ENCODE peak calls at places on chromosome 22, in nine cellular contexts. One of them, this sample, is unnamed.

GRCh38 chr22:32926600-32926999 is 125.1 kb downstream of the TIMP3 start:
- DNase-seq in upper lobe of left lung: no peak
- DNase-seq in fibroblast of the aortic adventitia: peak
- DNase-seq in tibial nerve: no peak
- DNase-seq in A549: peak
- DNase-seq in HepG2: peak
- DNase-seq in fibroblast of mammary gland: peak
- DNase-seq in astrocyte of the spinal cord: peak
- DNase-seq in A673: peak
- DNase-seq in this sample: peak

GRCh38 chr22:24370426-24370825 is 57.0 kb upstream of the ADORA2A start:
- DNase-seq in upper lobe of left lung: no peak
- DNase-seq in fibroblast of the aortic adventitia: peak
- DNase-seq in tibial nerve: no peak
- DNase-seq in A549: no peak
- DNase-seq in HepG2: no peak
- DNase-seq in fibroblast of mammary gland: no peak
- DNase-seq in astrocyte of the spinal cord: no peak
- DNase-seq in A673: no peak
- DNase-seq in this sample: no peak

GRCh38 chr22:49044776-49045175 is 782.9 kb downstream of the BRD1 start:
- DNase-seq in upper lobe of left lung: peak
- DNase-seq in fibroblast of the aortic adventitia: no peak
- DNase-seq in tibial nerve: no peak
- DNase-seq in A549: no peak
- DNase-seq in HepG2: no peak
- DNase-seq in fibroblast of mammary gland: no peak
- DNase-seq in astrocyte of the spinal cord: no peak
- DNase-seq in A673: no peak
- DNase-seq in this sample: no peak

GRCh38 chr22:45638834-45639746 is 32.5 kb upstream of the ATXN10 start:
- DNase-seq in upper lobe of left lung: peak
- DNase-seq in fibroblast of the aortic adventitia: peak
- DNase-seq in tibial nerve: peak
- DNase-seq in A549: peak
- DNase-seq in HepG2: peak
- DNase-seq in fibroblast of mammary gland: peak
- DNase-seq in astrocyte of the spinal cord: peak
- DNase-seq in A673: no peak
- DNase-seq in this sample: peak

GRCh38 chr22:41408665-41409064 is 26.9 kb downstream of the TEF start:
- DNase-seq in upper lobe of left lung: no peak
- DNase-seq in fibroblast of the aortic adventitia: no peak
- DNase-seq in tibial nerve: no peak
- DNase-seq in A549: no peak
- DNase-seq in HepG2: no peak
- DNase-seq in fibroblast of mammary gland: no peak
- DNase-seq in astrocyte of the spinal cord: no peak
- DNase-seq in A673: no peak
- DNase-seq in this sample: no peak

GRCh38 chr22:30876925-30877553 is 91.5 kb downstream of the MORC2 start:
- DNase-seq in upper lobe of left lung: no peak
- DNase-seq in fibroblast of the aortic adventitia: peak
- DNase-seq in tibial nerve: no peak
- DNase-seq in A549: no peak
- DNase-seq in HepG2: no peak
- DNase-seq in fibroblast of mammary gland: peak
- DNase-seq in astrocyte of the spinal cord: peak
- DNase-seq in A673: peak
- DNase-seq in this sample: no peak

GRCh38 chr22:39997939-39998726 is 3.4 kb downstream of the FAM83F start:
- DNase-seq in upper lobe of left lung: no peak
- DNase-seq in fibroblast of the aortic adventitia: no peak
- DNase-seq in tibial nerve: no peak
- DNase-seq in A549: peak
- DNase-seq in HepG2: no peak
- DNase-seq in fibroblast of mammary gland: no peak
- DNase-seq in astrocyte of the spinal cord: peak
- DNase-seq in A673: no peak
- DNase-seq in this sample: peak

GRCh38 chr22:50184541-50185383 is 951 bp upstream of the TRABD start:
- DNase-seq in upper lobe of left lung: no peak
- DNase-seq in fibroblast of the aortic adventitia: no peak
- DNase-seq in tibial nerve: no peak
- DNase-seq in A549: no peak
- DNase-seq in HepG2: no peak
- DNase-seq in fibroblast of mammary gland: no peak
- DNase-seq in astrocyte of the spinal cord: no peak
- DNase-seq in A673: no peak
- DNase-seq in this sample: no peak

GRCh38 chr22:24235315-24235714 is 9.6 kb downstream of the GGT5 start:
- DNase-seq in upper lobe of left lung: no peak
- DNase-seq in fibroblast of the aortic adventitia: no peak
- DNase-seq in tibial nerve: no peak
- DNase-seq in A549: no peak
- DNase-seq in HepG2: no peak
- DNase-seq in fibroblast of mammary gland: no peak
- DNase-seq in astrocyte of the spinal cord: no peak
- DNase-seq in A673: no peak
- DNase-seq in this sample: no peak

GRCh38 chr22:28442951-28443876 is 236.4 kb downstream of the TTC28 start:
- DNase-seq in upper lobe of left lung: peak
- DNase-seq in fibroblast of the aortic adventitia: peak
- DNase-seq in tibial nerve: peak
- DNase-seq in A549: no peak
- DNase-seq in HepG2: peak
- DNase-seq in fibroblast of mammary gland: peak
- DNase-seq in astrocyte of the spinal cord: peak
- DNase-seq in A673: peak
- DNase-seq in this sample: peak

GRCh38 chr22:49363526-49364230 is 464.0 kb downstream of the BRD1 start:
- DNase-seq in upper lobe of left lung: no peak
- DNase-seq in fibroblast of the aortic adventitia: no peak
- DNase-seq in tibial nerve: no peak
- DNase-seq in A549: no peak
- DNase-seq in HepG2: no peak
- DNase-seq in fibroblast of mammary gland: no peak
- DNase-seq in astrocyte of the spinal cord: no peak
- DNase-seq in A673: no peak
- DNase-seq in this sample: no peak

GRCh38 chr22:47207387-47207786 is 444.9 kb downstream of the TBC1D22A start:
- DNase-seq in upper lobe of left lung: peak
- DNase-seq in fibroblast of the aortic adventitia: no peak
- DNase-seq in tibial nerve: no peak
- DNase-seq in A549: no peak
- DNase-seq in HepG2: no peak
- DNase-seq in fibroblast of mammary gland: no peak
- DNase-seq in astrocyte of the spinal cord: no peak
- DNase-seq in A673: no peak
- DNase-seq in this sample: no peak

GRCh38 chr22:44357962-44358553 is 45.3 kb upstream of the SHISAL1 start:
- DNase-seq in upper lobe of left lung: no peak
- DNase-seq in fibroblast of the aortic adventitia: peak
- DNase-seq in tibial nerve: no peak
- DNase-seq in A549: no peak
- DNase-seq in HepG2: no peak
- DNase-seq in fibroblast of mammary gland: no peak
- DNase-seq in astrocyte of the spinal cord: peak
- DNase-seq in A673: no peak
- DNase-seq in this sample: no peak

GRCh38 chr22:44355688-44356070 is 42.9 kb upstream of the SHISAL1 start:
- DNase-seq in upper lobe of left lung: no peak
- DNase-seq in fibroblast of the aortic adventitia: no peak
- DNase-seq in tibial nerve: no peak
- DNase-seq in A549: no peak
- DNase-seq in HepG2: no peak
- DNase-seq in fibroblast of mammary gland: no peak
- DNase-seq in astrocyte of the spinal cord: no peak
- DNase-seq in A673: no peak
- DNase-seq in this sample: no peak

GRCh38 chr22:44359496-44360110 is 46.9 kb upstream of the SHISAL1 start:
- DNase-seq in upper lobe of left lung: no peak
- DNase-seq in fibroblast of the aortic adventitia: no peak
- DNase-seq in tibial nerve: no peak
- DNase-seq in A549: no peak
- DNase-seq in HepG2: no peak
- DNase-seq in fibroblast of mammary gland: no peak
- DNase-seq in astrocyte of the spinal cord: no peak
- DNase-seq in A673: no peak
- DNase-seq in this sample: no peak

GRCh38 chr22:44358723-44359440 is 46.1 kb upstream of the SHISAL1 start:
- DNase-seq in upper lobe of left lung: no peak
- DNase-seq in fibroblast of the aortic adventitia: no peak
- DNase-seq in tibial nerve: no peak
- DNase-seq in A549: no peak
- DNase-seq in HepG2: no peak
- DNase-seq in fibroblast of mammary gland: no peak
- DNase-seq in astrocyte of the spinal cord: no peak
- DNase-seq in A673: no peak
- DNase-seq in this sample: no peak

DNA sequence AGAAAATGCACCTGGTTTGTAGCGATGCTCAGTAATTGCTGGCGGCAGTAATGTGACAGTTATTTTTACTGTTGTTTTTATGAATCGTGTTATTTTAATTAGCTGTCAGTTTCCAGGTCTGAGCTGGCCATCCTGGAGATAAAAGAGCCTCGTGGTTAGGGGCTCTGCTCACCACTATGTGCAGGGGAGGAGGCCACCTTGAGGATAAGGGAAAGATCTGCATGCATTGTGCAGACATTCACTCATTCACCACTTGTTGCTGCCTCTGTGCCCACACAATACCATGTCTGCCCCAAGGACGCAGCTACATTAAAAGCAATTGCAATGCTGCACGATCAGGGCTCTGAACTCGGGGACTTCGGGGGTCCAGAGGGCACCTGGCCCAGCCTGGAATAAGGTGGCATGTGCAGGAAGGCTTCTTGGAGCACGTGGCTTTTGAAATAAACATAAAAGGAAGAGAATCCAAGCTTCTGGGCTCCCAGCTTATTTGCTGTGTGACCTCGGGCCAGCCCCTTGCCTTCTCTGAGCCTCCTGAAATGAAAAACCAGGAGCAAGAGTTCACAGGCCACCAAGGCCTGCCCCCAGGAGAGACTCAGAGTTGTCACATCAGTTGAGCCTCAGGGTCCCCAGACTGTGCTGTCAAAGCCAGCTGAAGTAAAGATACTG is 44.7 kb upstream of the SHISAL1 start:
- DNase-seq in upper lobe of left lung: no peak
- DNase-seq in fibroblast of the aortic adventitia: no peak
- DNase-seq in tibial nerve: no peak
- DNase-seq in A549: no peak
- DNase-seq in HepG2: no peak
- DNase-seq in fibroblast of mammary gland: no peak
- DNase-seq in astrocyte of the spinal cord: no peak
- DNase-seq in A673: peak
- DNase-seq in this sample: no peak
- TF ChIP-seq CTCF in upper lobe of left lung: no peak
- TF ChIP-seq CTCF in fibroblast of the aortic adventitia: peak
- TF ChIP-seq CTCF in tibial nerve: no peak
- TF ChIP-seq CTCF in A549: no peak
- TF ChIP-seq CTCF in HepG2: no peak
- TF ChIP-seq CTCF in fibroblast of mammary gland: no peak
- TF ChIP-seq CTCF in astrocyte of the spinal cord: peak
- TF ChIP-seq CTCF in A673: peak
- TF ChIP-seq CTCF in this sample: no peak

GRCh38 chr22:22713416-22713815 is 69.0 kb downstream of the GGTLC2 start:
- DNase-seq in upper lobe of left lung: no peak
- DNase-seq in fibroblast of the aortic adventitia: no peak
- DNase-seq in tibial nerve: no peak
- DNase-seq in A549: no peak
- DNase-seq in HepG2: no peak
- DNase-seq in fibroblast of mammary gland: no peak
- DNase-seq in astrocyte of the spinal cord: no peak
- DNase-seq in A673: no peak
- DNase-seq in this sample: no peak
- H3K4me3 ChIP-seq in upper lobe of left lung: no peak
- H3K4me3 ChIP-seq in fibroblast of the aortic adventitia: no peak
- H3K4me3 ChIP-seq in tibial nerve: no peak
- H3K4me3 ChIP-seq in A549: no peak
- H3K4me3 ChIP-seq in HepG2: no peak
- H3K4me3 ChIP-seq in fibroblast of mammary gland: no peak
- H3K4me3 ChIP-seq in astrocyte of the spinal cord: no peak
- H3K4me3 ChIP-seq in A673: no peak
- H3K4me3 ChIP-seq in this sample: no peak

DNA sequence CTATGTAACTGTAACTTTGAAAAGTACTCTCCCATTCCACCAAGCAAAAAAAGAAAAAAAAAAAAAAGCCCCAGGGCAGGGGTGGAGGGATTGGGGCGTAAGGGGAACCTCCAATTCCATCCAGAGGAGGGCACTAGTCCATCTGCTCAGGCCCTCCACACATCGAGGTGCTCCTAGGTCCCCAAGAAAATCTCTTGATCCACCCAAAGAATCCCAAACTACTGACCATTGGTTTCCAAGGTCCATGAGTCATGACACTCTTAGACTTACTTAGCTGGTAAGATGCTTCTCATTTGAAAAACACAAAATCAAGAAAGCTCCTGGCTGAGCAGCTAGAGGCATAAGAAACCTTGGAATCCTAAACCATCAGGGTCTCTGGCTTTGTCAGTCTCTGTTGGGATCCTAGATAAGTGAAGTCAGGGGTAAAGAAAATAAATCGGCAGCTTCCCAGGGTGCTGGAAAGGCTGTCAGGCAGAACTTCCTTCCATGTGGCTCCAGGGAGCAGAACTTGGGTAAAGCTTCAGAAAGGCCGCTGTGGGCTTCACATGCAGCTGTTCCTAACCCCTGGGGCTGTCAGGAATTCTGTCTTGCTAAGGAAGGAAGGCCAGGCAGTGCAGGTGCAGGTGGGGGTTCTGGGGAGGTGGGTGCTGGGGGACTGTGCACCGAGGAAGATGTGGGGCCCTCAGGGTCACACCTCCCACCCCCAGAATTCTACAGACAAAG is 49.4 kb upstream of the ADA2 start:
- DNase-seq in upper lobe of left lung: no peak
- DNase-seq in fibroblast of the aortic adventitia: no peak
- DNase-seq in tibial nerve: no peak
- DNase-seq in A549: no peak
- DNase-seq in HepG2: no peak
- DNase-seq in fibroblast of mammary gland: no peak
- DNase-seq in astrocyte of the spinal cord: no peak
- DNase-seq in A673: peak
- DNase-seq in this sample: no peak
- TF ChIP-seq CTCF in upper lobe of left lung: no peak
- TF ChIP-seq CTCF in fibroblast of the aortic adventitia: no peak
- TF ChIP-seq CTCF in tibial nerve: no peak
- TF ChIP-seq CTCF in A549: no peak
- TF ChIP-seq CTCF in HepG2: no peak
- TF ChIP-seq CTCF in fibroblast of mammary gland: peak
- TF ChIP-seq CTCF in astrocyte of the spinal cord: peak
- TF ChIP-seq CTCF in A673: peak
- TF ChIP-seq CTCF in this sample: no peak

DNA sequence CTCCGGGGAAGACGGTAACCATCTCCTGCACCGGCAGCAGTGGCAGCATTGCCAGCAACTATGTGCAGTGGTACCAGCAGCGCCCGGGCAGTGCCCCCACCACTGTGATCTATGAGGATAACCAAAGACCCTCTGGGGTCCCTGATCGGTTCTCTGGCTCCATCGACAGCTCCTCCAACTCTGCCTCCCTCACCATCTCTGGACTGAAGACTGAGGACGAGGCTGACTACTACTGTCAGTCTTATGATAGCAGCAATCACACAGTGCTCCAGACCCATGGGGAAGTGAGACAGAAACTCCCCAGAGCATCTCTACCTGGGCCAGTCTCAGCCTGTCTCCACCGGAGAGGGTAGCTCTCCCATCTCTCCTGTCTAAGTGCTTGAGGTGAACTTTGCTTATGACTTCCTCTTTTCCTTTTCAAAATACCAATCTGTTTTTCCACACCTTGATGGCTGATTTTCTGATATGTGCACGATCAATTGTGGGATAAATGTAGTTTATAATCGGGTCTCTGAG is 48.5 kb upstream of the VPREB1 start:
- DNase-seq in upper lobe of left lung: no peak
- DNase-seq in fibroblast of the aortic adventitia: no peak
- DNase-seq in tibial nerve: no peak
- DNase-seq in A549: no peak
- DNase-seq in HepG2: no peak
- DNase-seq in fibroblast of mammary gland: no peak
- DNase-seq in astrocyte of the spinal cord: no peak
- DNase-seq in A673: no peak
- DNase-seq in this sample: no peak
- H3K4me3 ChIP-seq in upper lobe of left lung: no peak
- H3K4me3 ChIP-seq in fibroblast of the aortic adventitia: no peak
- H3K4me3 ChIP-seq in tibial nerve: no peak
- H3K4me3 ChIP-seq in A549: no peak
- H3K4me3 ChIP-seq in HepG2: no peak
- H3K4me3 ChIP-seq in fibroblast of mammary gland: no peak
- H3K4me3 ChIP-seq in astrocyte of the spinal cord: no peak
- H3K4me3 ChIP-seq in A673: no peak
- H3K4me3 ChIP-seq in this sample: no peak

This sample was measured in epithelial cell of esophagus.